ENCODE peak calls at places on chromosomes 4 and X, in eight cellular contexts. D is hepatocyte, M is mammary epithelial cell, J is left ventricle myocardium inferior, H is astrocyte, Q is H9, I is GM23248, G is mesenchymal stem cell. U is an unnamed sample.

GRCh38 chrX:23857409-23857808 is 50.3 kb downstream of the APOO start:
- DNase-seq in D (peak), M (peak), J (no peak), H (no peak), Q (no peak), I (peak), G (peak), U (no peak)

GRCh38 chr4:184348311-184349233 is 125.8 kb downstream of the IRF2 start:
- DNase-seq in D (peak), M (no peak), J (peak), H (no peak), Q (no peak), I (no peak), G (peak), U (no peak)

GRCh38 chrX:102964941-102965340 is 27.9 kb downstream of the RAB40AL start:
- DNase-seq in D (no peak), M (no peak), J (no peak), H (no peak), Q (no peak), I (no peak), G (no peak), U (no peak)

GRCh38 chrX:110992611-110993010 is 103.4 kb upstream of the PAK3 start:
- DNase-seq in D (peak), M (peak), J (no peak), H (no peak), Q (peak), I (peak), G (peak), U (no peak)

GRCh38 chr4:13645075-13645474 is 17.6 kb upstream of the BOD1L1 start:
- DNase-seq in D (no peak), M (no peak), J (no peak), H (no peak), Q (no peak), I (no peak), G (no peak), U (no peak)

GRCh38 chr4:138979742-138980141 is 35.8 kb upstream of the NOCT start:
- DNase-seq in D (no peak), M (no peak), J (no peak), H (no peak), Q (no peak), I (no peak), G (no peak), U (no peak)

GRCh38 chrX:35351795-35352483 is 409.3 kb downstream of the FAM47B start:
- DNase-seq in D (no peak), M (no peak), J (no peak), H (no peak), Q (no peak), I (no peak), G (no peak), U (no peak)

GRCh38 chr4:11774346-11774745 is 345.7 kb upstream of the HS3ST1 start:
- DNase-seq in D (no peak), M (no peak), J (no peak), H (no peak), Q (no peak), I (no peak), G (no peak), U (no peak)

GRCh38 chrX:42195506-42195905 is 272.2 kb upstream of the CASK start:
- DNase-seq in D (no peak), M (no peak), J (no peak), H (no peak), Q (peak), I (no peak), G (no peak), U (no peak)

GRCh38 chrX:107701493-107702121 is 73.3 kb downstream of the PRPS1 start:
- DNase-seq in D (no peak), M (no peak), J (no peak), H (no peak), Q (no peak), I (no peak), G (no peak), U (no peak)

GRCh38 chr4:82890602-82890912 is 396 bp downstream of the SEC31A start:
- DNase-seq in D (no peak), M (no peak), J (no peak), H (no peak), Q (no peak), I (no peak), G (no peak), U (no peak)

GRCh38 chrX:136525738-136526606 is 6.0 kb upstream of the VGLL1 start:
- DNase-seq in D (peak), M (peak), J (peak), H (peak), Q (no peak), I (peak), G (peak), U (peak)
- H3K27ac ChIP-seq in D (no peak), M (no peak), J (peak), H (no peak), Q (no peak), I (no peak), G (no peak), U (no peak)

GRCh38 chrX:132837126-132837525 is 121.3 kb downstream of the HS6ST2 start:
- DNase-seq in D (peak), M (peak), J (no peak), H (peak), Q (no peak), I (peak), G (peak), U (no peak)
- H3K27ac ChIP-seq in D (peak), M (no peak), J (no peak), H (no peak), Q (no peak), I (no peak), G (no peak), U (no peak)

GRCh38 chr4:79078339-79078738 is 139.1 kb upstream of the PAQR3 start:
- DNase-seq in D (no peak), M (no peak), J (peak), H (no peak), Q (no peak), I (no peak), G (no peak), U (no peak)

GRCh38 chr4:79087091-79087490 is 147.9 kb upstream of the PAQR3 start:
- DNase-seq in D (no peak), M (no peak), J (no peak), H (no peak), Q (no peak), I (no peak), G (no peak), U (no peak)

GRCh38 chr4:79083406-79084010 is 144.3 kb upstream of the PAQR3 start:
- DNase-seq in D (peak), M (no peak), J (no peak), H (no peak), Q (no peak), I (no peak), G (peak), U (no peak)

GRCh38 chr4:79081973-79082372 is 142.7 kb upstream of the PAQR3 start:
- DNase-seq in D (no peak), M (no peak), J (no peak), H (no peak), Q (no peak), I (no peak), G (no peak), U (no peak)

GRCh38 chr4:79082988-79083387 is 143.8 kb upstream of the PAQR3 start:
- DNase-seq in D (no peak), M (no peak), J (no peak), H (no peak), Q (no peak), I (no peak), G (no peak), U (no peak)
- H3K27ac ChIP-seq in D (peak), M (no peak), J (peak), H (no peak), Q (no peak), I (no peak), G (no peak), U (no peak)

GRCh38 chrX:150199181-150199580 is 163.9 kb upstream of the MAMLD1 start:
- DNase-seq in D (no peak), M (no peak), J (no peak), H (no peak), Q (no peak), I (no peak), G (no peak), U (no peak)
- H3K27ac ChIP-seq in D (no peak), M (no peak), J (no peak), H (no peak), Q (no peak), I (no peak), G (no peak), U (no peak)

GRCh38 chrX:109954333-109954732 is 48.6 kb upstream of the TMEM164 start:
- DNase-seq in D (no peak), M (peak), J (no peak), H (peak), Q (no peak), I (peak), G (no peak), U (no peak)

GRCh38 chrX:109952985-109953905 is 49.7 kb upstream of the TMEM164 start:
- DNase-seq in D (no peak), M (no peak), J (no peak), H (no peak), Q (no peak), I (no peak), G (no peak), U (no peak)

GRCh38 chrX:109954955-109955354 is 48.0 kb upstream of the TMEM164 start:
- DNase-seq in D (no peak), M (peak), J (no peak), H (no peak), Q (no peak), I (peak), G (no peak), U (no peak)

GRCh38 chrX:109952050-109952449 is 50.9 kb upstream of the TMEM164 start:
- DNase-seq in D (no peak), M (peak), J (no peak), H (peak), Q (no peak), I (peak), G (no peak), U (no peak)
- H3K27ac ChIP-seq in D (no peak), M (no peak), J (peak), H (no peak), Q (no peak), I (no peak), G (no peak), U (no peak)

GRCh38 chr4:95541889-95542607 is 6.7 kb downstream of the UNC5C start:
- DNase-seq in D (no peak), M (peak), J (no peak), H (no peak), Q (no peak), I (no peak), G (peak), U (no peak)
- H3K27ac ChIP-seq in D (no peak), M (peak), J (peak), H (no peak), Q (no peak), I (no peak), G (no peak), U (peak)

GRCh38 chrX:19443886-19444530 is 71.3 kb downstream of the MAP3K15 start:
- DNase-seq in D (no peak), M (no peak), J (no peak), H (no peak), Q (no peak), I (no peak), G (no peak), U (no peak)
- H3K27ac ChIP-seq in D (no peak), M (no peak), J (no peak), H (no peak), Q (no peak), I (no peak), G (no peak), U (no peak)

GRCh38 chr4:88613417-88613875 is 21.2 kb downstream of the HERC3 start:
- DNase-seq in D (no peak), M (no peak), J (no peak), H (no peak), Q (no peak), I (no peak), G (no peak), U (no peak)
- H3K27ac ChIP-seq in D (peak), M (peak), J (peak), H (peak), Q (no peak), I (peak), G (no peak), U (peak)

GRCh38 chr4:105990933-105991332 is 95.7 kb downstream of the NPNT start:
- DNase-seq in D (peak), M (peak), J (peak), H (peak), Q (no peak), I (peak), G (peak), U (peak)

GRCh38 chr4:105992641-105993305 is 97.5 kb downstream of the NPNT start:
- DNase-seq in D (no peak), M (peak), J (no peak), H (peak), Q (no peak), I (peak), G (no peak), U (no peak)

GRCh38 chr4:105991726-105992125 is 96.5 kb downstream of the NPNT start:
- DNase-seq in D (no peak), M (no peak), J (no peak), H (no peak), Q (no peak), I (no peak), G (no peak), U (no peak)

GRCh38 chr4:105988671-105989070 is 93.4 kb downstream of the NPNT start:
- DNase-seq in D (no peak), M (peak), J (no peak), H (no peak), Q (no peak), I (no peak), G (no peak), U (no peak)

GRCh38 chr4:105989411-105990242 is 94.4 kb downstream of the NPNT start:
- DNase-seq in D (no peak), M (no peak), J (no peak), H (no peak), Q (no peak), I (no peak), G (no peak), U (no peak)
- H3K27ac ChIP-seq in D (no peak), M (no peak), J (peak), H (no peak), Q (no peak), I (no peak), G (no peak), U (peak)

U was measured in thoracic aorta.